ENCODE peak calls at places on chromosomes 16 and 17, in five cellular contexts. D, Y, V, K and N are unnamed samples.

GRCh38 chr17:60766778-60767190 is 89.1 kb downstream of the BCAS3 start:
- DNase-seq in V (no peak), K (no peak), D (peak; percentile 42), Y (peak; percentile 64), N (peak; percentile 23)

GRCh38 chr17:3963214-3964201 is 729 bp downstream of the ATP2A3 start:
- DNase-seq in D (no peak), K (peak; percentile 73), V (no peak), Y (no peak), N (peak; percentile 47)

GRCh38 chr17:4375039-4375748 is 8.7 kb upstream of the UBE2G1 start:
- DNase-seq in Y (no peak), D (no peak), K (peak; percentile 37), V (peak; percentile 21), N (no peak)

GRCh38 chr17:62723842-62724241 is 84.3 kb downstream of the MARCHF10 start:
- DNase-seq in D (no peak), Y (no peak), V (no peak), K (no peak), N (no peak)

GRCh38 chr17:42387221-42387657 is 1.0 kb downstream of the STAT3 start:
- DNase-seq in K (no peak), V (no peak), Y (peak; percentile 90), D (no peak), N (peak; percentile 86)

GRCh38 chr17:77141846-77142449 is 1.2 kb downstream of the SEC14L1 start:
- DNase-seq in Y (no peak), V (no peak), K (no peak), D (no peak), N (no peak)

GRCh38 chr17:61186996-61187395 is 212.6 kb upstream of the TBX2 start:
- DNase-seq in V (no peak), Y (no peak), D (no peak), K (no peak), N (no peak)

GRCh38 chr17:51428668-51429486 is 168.5 kb downstream of the UTP18 start:
- DNase-seq in V (no peak), D (no peak), Y (no peak), K (no peak), N (no peak)

GRCh38 chr17:46010597-46011186 is 11.6 kb downstream of the STH start:
- DNase-seq in K (no peak), V (peak; percentile 51), D (no peak), Y (peak; percentile 53), N (no peak)

GRCh38 chr16:84840687-84841627 is 21.2 kb downstream of the CRISPLD2 start:
- DNase-seq in D (no peak), V (no peak), Y (no peak), K (no peak), N (no peak)

GRCh38 chr17:17645961-17646360 is 35.3 kb upstream of the RAI1 start:
- DNase-seq in Y (no peak), K (no peak), D (no peak), V (no peak), N (no peak)

GRCh38 chr16:74771656-74772315 is 2.8 kb downstream of the FA2H start:
- DNase-seq in V (no peak), D (no peak), Y (no peak), K (no peak), N (no peak)

GRCh38 chr17:44820631-44821196 is 9.4 kb downstream of the GJC1 start:
- DNase-seq in D (no peak), V (no peak), K (no peak), Y (peak; percentile 36), N (peak; percentile 75)

GRCh38 chr17:53061446-53061845 is 761.3 kb upstream of the KIF2B start:
- DNase-seq in Y (no peak), V (no peak), K (no peak), D (no peak), N (no peak)

GRCh38 chr17:47736501-47737211 is 3.6 kb downstream of the TBX21 start:
- DNase-seq in Y (no peak), D (peak; percentile 34), K (no peak), V (peak; percentile 53), N (no peak)

GRCh38 chr17:39591958-39592954 is 15.5 kb downstream of the NEUROD2 start:
- DNase-seq in D (peak; percentile 77), Y (peak; percentile 68), V (no peak), K (peak; percentile 41), N (peak; percentile 80)

GRCh38 chr17:37519241-37519985 is 29.7 kb downstream of the DUSP14 start:
- DNase-seq in Y (no peak), D (no peak), V (no peak), K (no peak), N (no peak)

GRCh38 chr17:80029235-80029974 is 6.3 kb downstream of the TBC1D16 start:
- DNase-seq in Y (no peak), D (no peak), K (peak; percentile 68), V (peak; percentile 90), N (no peak)

GRCh38 chr16:1890024-1890700 is 18.2 kb upstream of the MEIOB start:
- DNase-seq in Y (no peak), K (no peak), V (peak; percentile 27), D (no peak), N (no peak)

GRCh38 chr17:27294689-27295630 is 1.0 kb downstream of the WSB1 start:
- DNase-seq in Y (peak; percentile 31), D (peak; percentile 63), K (peak; percentile 76), V (no peak), N (peak; percentile 94)

GRCh38 chr17:61431594-61432311 is 20.5 kb upstream of the TBX4 start:
- DNase-seq in D (no peak), V (no peak), Y (peak; percentile 79), K (no peak), N (peak; percentile 18)

GRCh38 chr16:65114527-65114926 is 7.3 kb downstream of the CDH11 start:
- DNase-seq in Y (no peak), K (no peak), V (no peak), D (no peak), N (no peak)

GRCh38 chr16:65116216-65116615 is 5.6 kb downstream of the CDH11 start:
- DNase-seq in V (no peak), Y (no peak), K (no peak), D (no peak), N (no peak)

GRCh38 chr16:65111306-65111705 is 10.6 kb downstream of the CDH11 start:
- DNase-seq in Y (no peak), D (no peak), K (peak; percentile 67), V (no peak), N (no peak)

GRCh38 chr16:65116818-65117430 is 4.9 kb downstream of the CDH11 start:
- DNase-seq in K (no peak), D (no peak), V (no peak), Y (no peak), N (no peak)

DNA sequence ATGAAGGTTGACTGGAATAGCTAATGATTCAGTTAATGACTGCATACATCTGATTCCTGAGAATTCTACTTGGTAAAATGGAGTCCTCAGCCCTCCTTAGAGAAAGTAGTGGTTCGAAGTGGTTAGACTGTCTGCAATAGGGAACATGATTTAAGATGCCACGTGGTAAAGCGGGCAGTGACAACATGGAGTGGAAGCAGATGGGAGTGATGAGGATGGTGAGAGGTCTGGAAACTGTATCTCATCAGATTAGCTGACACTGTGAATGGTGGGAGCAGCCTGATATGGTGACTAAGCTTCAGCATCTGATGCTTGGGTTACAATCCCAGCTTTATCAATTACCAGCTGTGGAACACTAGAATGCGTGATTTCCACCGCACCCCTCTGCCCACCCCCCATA is 8.4 kb downstream of the CDH11 start:
- DNase-seq in V (no peak), D (no peak), Y (no peak), K (no peak), N (no peak)
- H3K4me3 ChIP-seq in V (no peak overlapping the region), D (no peak overlapping the region), Y (no peak overlapping the region), K (no peak overlapping the region), N (no peak overlapping the region)

GRCh38 chr17:70171159-70171558 is 1.8 kb downstream of the KCNJ2 start:
- DNase-seq in D (no peak), K (no peak), V (no peak), Y (no peak), N (no peak)
- H3K27me3 ChIP-seq in D (peaks cover 6% of the 10 kb centered on the region), K (peaks cover 13% of the 10 kb centered on the region), V (no peaks in the 10 kb centered on the region), Y (no peaks in the 10 kb centered on the region), N (peaks cover 2% of the 10 kb centered on the region)

GRCh38 chr17:31597646-31598387 is 206.3 kb downstream of the RAB11FIP4 start:
- DNase-seq in D (no peak), K (no peak), Y (no peak), V (no peak), N (no peak)
- H3K4me1 ChIP-seq in D (peaks cover 23% of the 10 kb centered on the region), K (peaks cover 9% of the 10 kb centered on the region), Y (peaks cover 56% of the 10 kb centered on the region), V (no peaks in the 10 kb centered on the region), N (no peaks in the 10 kb centered on the region)

DNA sequence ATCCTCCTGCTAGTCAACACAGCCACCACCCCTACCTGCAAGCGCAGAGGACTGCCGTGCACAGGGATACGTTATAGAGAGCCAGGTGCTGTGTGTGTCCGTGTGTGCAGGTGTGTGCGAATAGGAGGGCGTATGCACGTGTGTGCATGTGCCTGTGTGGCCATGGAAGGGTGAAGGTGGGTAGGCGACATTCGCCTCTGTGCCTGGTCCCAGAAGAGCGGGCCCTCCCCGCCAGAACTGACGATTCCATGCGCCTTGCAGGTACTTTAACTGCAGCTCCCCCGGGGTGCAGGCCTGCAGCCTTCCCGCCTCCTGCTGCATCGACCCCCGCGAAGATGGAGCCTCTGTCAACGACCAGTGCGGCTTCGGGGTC is 8.7 kb downstream of the PDE6G start:
- DNase-seq in V (no peak), Y (no peak), K (no peak), D (no peak), N (no peak)
- H3K4me3 ChIP-seq in V (no peak overlapping the region), Y (no peak overlapping the region), K (no peak overlapping the region), D (no peak overlapping the region), N (no peak overlapping the region)

GRCh38 chr16:27890866-27891265 is 172.6 kb downstream of the GSG1L start:
- DNase-seq in K (no peak), V (no peak), Y (no peak), D (no peak), N (no peak)
- H3K27me3 ChIP-seq in K (peaks cover 15% of the 10 kb centered on the region), V (no peaks in the 10 kb centered on the region), Y (peaks cover 1% of the 10 kb centered on the region), D (no peaks in the 10 kb centered on the region), N (peaks cover 6% of the 10 kb centered on the region)

GRCh38 chr16:12093902-12094301 is 117.4 kb downstream of the SNX29 start:
- DNase-seq in K (no peak), Y (no peak), V (no peak), D (no peak), N (no peak)
- H3K4me1 ChIP-seq in K (peaks cover 56% of the 10 kb centered on the region), Y (peaks cover 66% of the 10 kb centered on the region), V (no peaks in the 10 kb centered on the region), D (peaks cover 7% of the 10 kb centered on the region), N (peaks cover 3% of the 10 kb centered on the region)

GRCh38 chr17:1267471-1267947 is 2.7 kb upstream of the BHLHA9 start:
- DNase-seq in V (no peak), D (no peak), K (no peak), Y (no peak), N (no peak)
- H3K4me3 ChIP-seq in V (peak overlapping the region; percentile 92), D (peak overlapping the region; percentile 60), K (peak overlapping the region; percentile 85), Y (peak overlapping the region; percentile 79), N (peak overlapping the region; percentile 58)